ENCODE peak calls at places on chromosome 14, in six cellular contexts. Y is NCI-H446, J is lower leg skin, F is progenitor cell of endocrine pancreas, I is HuH-7, R is GOT3. T is an unnamed sample.

GRCh38 chr14:73725116-73726024 is 11.2 kb upstream of the PNMA1 start:
- DNase-seq in J (no peak), I (no peak), Y (no peak), F (no peak), R (no peak), T (no peak)

GRCh38 chr14:61433822-61434221 is 112.4 kb downstream of the PRKCH start:
- DNase-seq in F (no peak), R (no peak), I (no peak), J (no peak), Y (no peak), T (no peak)

GRCh38 chr14:36556811-36557433 is 25.5 kb downstream of the NKX2-8 start:
- DNase-seq in I (peak; percentile 14), Y (peak; percentile 75), F (no peak), R (no peak), J (no peak), T (no peak)

GRCh38 chr14:103552011-103552797 is 10.3 kb downstream of the BAG5 start:
- DNase-seq in J (peak; percentile 59), Y (no peak), F (no peak), R (no peak), I (no peak), T (no peak)

GRCh38 chr14:36553650-36554260 is 28.7 kb downstream of the NKX2-8 start:
- DNase-seq in F (no peak), I (peak; percentile 8), J (no peak), Y (peak; percentile 50), R (no peak), T (no peak)

GRCh38 chr14:69719501-69719951 is 47.4 kb upstream of the SRSF5 start:
- DNase-seq in F (no peak), I (no peak), J (no peak), R (no peak), Y (no peak), T (no peak)

GRCh38 chr14:105941226-105942166 is 415.1 kb downstream of the TMEM121 start:
- DNase-seq in Y (no peak), J (no peak), R (no peak), F (no peak), I (no peak), T (no peak)

GRCh38 chr14:22748188-22748587 is 18.3 kb upstream of the OXA1L start:
- DNase-seq in I (no peak), F (no peak), Y (no peak), R (no peak), J (no peak), T (no peak)

GRCh38 chr14:94773017-94773681 is 3.2 kb upstream of the GSC start:
- DNase-seq in J (no peak), R (no peak), I (no peak), Y (no peak), F (no peak), T (no peak)

GRCh38 chr14:76603713-76604112 is 157.6 kb upstream of the VASH1 start:
- DNase-seq in R (no peak), I (no peak), J (no peak), Y (no peak), F (no peak), T (no peak)

GRCh38 chr14:32932921-32933622 is 5.6 kb upstream of the NPAS3 start:
- DNase-seq in R (no peak), J (no peak), Y (no peak), F (peak; percentile 37), I (no peak), T (no peak)

GRCh38 chr14:98210045-98210678 is 1061.8 kb downstream of the BCL11B start:
- DNase-seq in I (no peak), Y (no peak), F (no peak), J (no peak), R (no peak), T (no peak)